ENCODE peak calls at places on chromosomes 16 and 17, in nine cellular contexts. B is T follicular helper cell; M is NCI-H460; F is T-helper 2 cell; S is activated naive CD8-positive, alpha-beta T cell treated with anti-CD3 and anti-CD28 coated beads, Interleukin-2, amount 10 ng/mL, durations not matched to agents 7 days and 5 days; J is GM04504; T is A172; U is HFF-Myc; P is type B pancreatic cell. Q is an unnamed sample.

GRCh38 chr16:56874800-56875199 is 9.8 kb downstream of the SLC12A3 start:
- DNase-seq in B (no peak), M (no peak), F (no peak), S (no peak), J (no peak), T (no peak), U (no peak), P (no peak), Q (no peak)

GRCh38 chr17:9225305-9226101 is 204.2 kb downstream of the NTN1 start:
- DNase-seq in B (no peak), M (no peak), F (no peak), S (no peak), J (no peak), T (no peak), U (no peak), P (no peak), Q (no peak)

GRCh38 chr16:84985079-84986065 is 26.0 kb downstream of the ZDHHC7 start:
- DNase-seq in B (no peak), M (no peak), F (no peak), S (no peak), J (peak; percentile 82), T (peak; percentile 61), U (peak; percentile 35), P (no peak), Q (no peak)

GRCh38 chr17:2222901-2223616 is 80.5 kb downstream of the SMG6 start:
- DNase-seq in B (peak; percentile 40), M (no peak), F (no peak), S (peak; percentile 41), J (peak; percentile 71), T (peak; percentile 68), U (no peak), P (no peak), Q (no peak)

GRCh38 chr17:27345141-27345904 is 51.4 kb downstream of the WSB1 start:
- DNase-seq in B (no peak), M (no peak), F (no peak), S (no peak), J (no peak), T (no peak), U (no peak), P (no peak), Q (no peak)

GRCh38 chr16:85157813-85158701 is 45.8 kb upstream of the CIBAR2 start:
- DNase-seq in B (no peak), M (no peak), F (no peak), S (peak; percentile 52), J (no peak), T (no peak), U (no peak), P (no peak), Q (peak; percentile 14)

GRCh38 chr16:54266363-54266955 is 20.1 kb downstream of the IRX3 start:
- DNase-seq in B (no peak), M (no peak), F (no peak), S (no peak), J (no peak), T (no peak), U (no peak), P (no peak), Q (no peak)

GRCh38 chr17:39123627-39124026 is 27.8 kb downstream of the PLXDC1 start:
- DNase-seq in B (no peak), M (no peak), F (no peak), S (no peak), J (no peak), T (peak; percentile 67), U (no peak), P (no peak), Q (no peak)

GRCh38 chr17:27456681-27457404 is 595 bp downstream of the KSR1 start:
- DNase-seq in B (no peak), M (no peak), F (no peak), S (no peak), J (no peak), T (no peak), U (no peak), P (no peak), Q (no peak)

GRCh38 chr16:22670044-22670536 is 143.9 kb upstream of the HS3ST2 start:
- DNase-seq in B (no peak), M (no peak), F (no peak), S (no peak), J (no peak), T (no peak), U (no peak), P (peak; percentile 50), Q (no peak)

GRCh38 chr17:70365098-70365583 is 195.8 kb downstream of the KCNJ2 start:
- DNase-seq in B (no peak), M (no peak), F (no peak), S (no peak), J (peak; percentile 0), T (peak; percentile 21), U (no peak), P (no peak), Q (no peak)

GRCh38 chr16:69112285-69113129 is 7.1 kb downstream of the HAS3 start:
- DNase-seq in B (no peak), M (peak; percentile 38), F (no peak), S (peak; percentile 63), J (no peak), T (peak; percentile 56), U (no peak), P (peak; percentile 78), Q (peak; percentile 14)

GRCh38 chr16:27600386-27600785 is 50.4 kb downstream of the KATNIP start:
- DNase-seq in B (no peak), M (no peak), F (no peak), S (no peak), J (no peak), T (no peak), U (no peak), P (no peak), Q (no peak)

GRCh38 chr17:43020789-43021738 is 1.1 kb downstream of the VAT1 start:
- DNase-seq in B (no peak), M (peak; percentile 51), F (no peak), S (no peak), J (peak; percentile 66), T (peak; percentile 92), U (no peak), P (no peak), Q (peak; percentile 23)

GRCh38 chr16:57307365-57307764 is 22.9 kb upstream of the PLLP start:
- DNase-seq in B (no peak), M (no peak), F (no peak), S (no peak), J (no peak), T (no peak), U (no peak), P (no peak), Q (no peak)

GRCh38 chr17:3695723-3696411 is at the start of gene P2RX5:
- DNase-seq in B (no peak), M (no peak), F (no peak), S (peak; percentile 74), J (no peak), T (no peak), U (no peak), P (no peak), Q (peak; percentile 41)

GRCh38 chr16:48013476-48013875 is 142.3 kb downstream of the ABCC12 start:
- DNase-seq in B (no peak), M (no peak), F (no peak), S (no peak), J (no peak), T (peak; percentile 81), U (no peak), P (no peak), Q (no peak)

GRCh38 chr16:86044241-86044671 is 145.3 kb downstream of the IRF8 start:
- DNase-seq in B (no peak), M (peak; percentile 43), F (no peak), S (peak; percentile 67), J (peak; percentile 2), T (peak; percentile 56), U (peak; percentile 3), P (no peak), Q (no peak)

GRCh38 chr17:65360961-65361552 is 200.4 kb downstream of the AXIN2 start:
- DNase-seq in B (no peak), M (no peak), F (no peak), S (no peak), J (no peak), T (no peak), U (no peak), P (no peak), Q (no peak)

GRCh38 chr16:11256657-11257130 is 690 bp upstream of the SOCS1 start:
- DNase-seq in B (no peak), M (peak; percentile 11), F (no peak), S (no peak), J (no peak), T (peak; percentile 56), U (no peak), P (peak; percentile 75), Q (no peak)

GRCh38 chr17:77011173-77012011 is 129.4 kb upstream of the SEC14L1 start:
- DNase-seq in B (peak; percentile 30), M (no peak), F (no peak), S (no peak), J (no peak), T (peak; percentile 53), U (peak; percentile 32), P (no peak), Q (peak; percentile 48)

GRCh38 chr17:28887871-28888471 is 9.6 kb downstream of the FLOT2 start:
- DNase-seq in B (no peak), M (no peak), F (no peak), S (no peak), J (no peak), T (no peak), U (no peak), P (no peak), Q (no peak)

GRCh38 chr17:47864791-47865216 is 13.8 kb upstream of the SP6 start:
- DNase-seq in B (no peak), M (no peak), F (no peak), S (no peak), J (peak; percentile 25), T (no peak), U (no peak), P (no peak), Q (no peak)

GRCh38 chr16:84483882-84484565 is 20.4 kb downstream of the MEAK7 start:
- DNase-seq in B (no peak), M (no peak), F (no peak), S (peak; percentile 17), J (no peak), T (no peak), U (no peak), P (peak; percentile 66), Q (no peak)

GRCh38 chr17:72452286-72453173 is 331.7 kb downstream of the SOX9 start:
- DNase-seq in B (no peak), M (no peak), F (no peak), S (no peak), J (no peak), T (no peak), U (no peak), P (no peak), Q (no peak)

GRCh38 chr16:75323198-75323597 is 71.8 kb upstream of the BCAR1 start:
- DNase-seq in B (no peak), M (no peak), F (no peak), S (no peak), J (no peak), T (no peak), U (no peak), P (no peak), Q (no peak)

GRCh38 chr17:6793748-6794493 is 17.9 kb downstream of the FBXO39 start:
- DNase-seq in B (no peak), M (no peak), F (no peak), S (no peak), J (no peak), T (no peak), U (no peak), P (no peak), Q (no peak)

GRCh38 chr17:82121660-82122629 is 23.9 kb upstream of the FASN start:
- DNase-seq in B (no peak), M (no peak), F (no peak), S (no peak), J (no peak), T (no peak), U (no peak), P (no peak), Q (no peak)

GRCh38 chr16:66830422-66831404 is at the start of gene NAE1:
- DNase-seq in B (peak; percentile 84), M (peak; percentile 91), F (peak; percentile 83), S (peak; percentile 98), J (peak; percentile 70), T (peak; percentile 50), U (peak; percentile 52), P (peak; percentile 96), Q (peak; percentile 84)

GRCh38 chr17:64028874-64029464 is 8.5 kb upstream of the ICAM2 start:
- DNase-seq in B (peak; percentile 60), M (peak; percentile 56), F (peak; percentile 39), S (peak; percentile 55), J (peak; percentile 22), T (peak; percentile 59), U (no peak), P (peak; percentile 67), Q (peak; percentile 31)

GRCh38 chr17:57671546-57672204 is 73.4 kb downstream of the CCDC182 start:
- DNase-seq in B (peak; percentile 35), M (peak; percentile 53), F (peak; percentile 25), S (peak; percentile 78), J (peak; percentile 35), T (peak; percentile 85), U (no peak), P (peak; percentile 75), Q (peak; percentile 50)

Q was measured in stimulated activated naive CD4-positive, alpha-beta T cell.